ENCODE peak calls at places on chromosomes 3 and 15, in four cellular contexts. O is stimulated activated CD8-positive, alpha-beta memory T cell treated with anti-CD3 and anti-CD28 coated beads, Interleukin-2, amount 100 ng/mL, for 1 hour; S is ovary; Y is EH. N is an unnamed sample.

GRCh38 chr15:90388462-90389182 is 580 bp downstream of the IQGAP1 start:
- DNase-seq in S (peak), O (peak), Y (peak), N (peak)

GRCh38 chr3:38084969-38085942 is 46.2 kb downstream of the DLEC1 start:
- DNase-seq in S (no peak), O (no peak), Y (no peak), N (peak)

GRCh38 chr3:42698911-42699230 is 3.7 kb downstream of the HHATL start:
- DNase-seq in O (no peak), Y (no peak), S (no peak), N (no peak)

GRCh38 chr3:129605593-129606521 is 619 bp downstream of the PLXND1 start:
- DNase-seq in O (peak), Y (peak), S (peak), N (peak)

GRCh38 chr15:47963265-47963664 is 157.5 kb upstream of the SLC24A5 start:
- DNase-seq in O (no peak), Y (no peak), S (no peak), N (no peak)

GRCh38 chr3:48899298-48899697 is 616 bp upstream of the SLC25A20 start:
- DNase-seq in O (no peak), Y (no peak), S (no peak), N (no peak)

GRCh38 chr3:157819826-157820517 is 286.2 kb downstream of the SHOX2 start:
- DNase-seq in S (no peak), Y (no peak), O (no peak), N (no peak)

GRCh38 chr15:41713047-41713446 is 52.8 kb downstream of the MGA start:
- DNase-seq in Y (no peak), O (no peak), S (no peak), N (no peak)

GRCh38 chr3:27289769-27290413 is 79.3 kb downstream of the NEK10 start:
- DNase-seq in S (no peak), Y (peak), O (no peak), N (no peak)

GRCh38 chr3:46979958-46980497 is 562 bp downstream of the NBEAL2 start:
- DNase-seq in S (peak), O (no peak), Y (peak), N (no peak)

GRCh38 chr15:41483519-41483918 is 10.2 kb upstream of the ITPKA start:
- DNase-seq in S (no peak), O (no peak), Y (no peak), N (no peak)

GRCh38 chr3:108331792-108332191 is 35.4 kb downstream of the HHLA2 start:
- DNase-seq in Y (no peak), S (no peak), O (no peak), N (no peak)

GRCh38 chr3:160370987-160371857 is 27.8 kb downstream of the IFT80 start:
- DNase-seq in O (no peak), Y (no peak), S (no peak), N (no peak)

GRCh38 chr3:34011171-34012101 is 213.0 kb downstream of the PDCD6IP start:
- DNase-seq in Y (peak), S (no peak), O (no peak), N (peak)

GRCh38 chr3:160125188-160125587 is 100.0 kb upstream of the C3orf80 start:
- DNase-seq in Y (no peak), S (no peak), O (no peak), N (no peak)

GRCh38 chr15:23595368-23595767 is 29.9 kb downstream of the MKRN3 start:
- DNase-seq in Y (no peak), S (no peak), O (no peak), N (no peak)